ENCODE peak calls at places on chromosomes 12 and 14, in seven cellular contexts. One of them, this sample, is unnamed.

GRCh38 chr12:96908170-96908675 is 1.2 kb downstream of the NEDD1 start:
- DNase-seq in K562: no peak
- DNase-seq in suprapubic skin: no peak
- DNase-seq in sigmoid colon: no peak
- DNase-seq in stomach: no peak
- DNase-seq in endothelial cell of umbilical vein: no peak
- DNase-seq in transverse colon: no peak
- DNase-seq in this sample: no peak

GRCh38 chr14:93009471-93010117 is 86.6 kb downstream of the CHGA start:
- DNase-seq in K562: no peak
- DNase-seq in endothelial cell of umbilical vein: no peak
- DNase-seq in sigmoid colon: peak
- DNase-seq in transverse colon: no peak
- DNase-seq in stomach: no peak
- DNase-seq in suprapubic skin: peak
- DNase-seq in this sample: no peak

GRCh38 chr12:25041006-25041741 is 92.3 kb upstream of the BCAT1 start:
- DNase-seq in suprapubic skin: no peak
- DNase-seq in stomach: no peak
- DNase-seq in K562: no peak
- DNase-seq in sigmoid colon: no peak
- DNase-seq in endothelial cell of umbilical vein: no peak
- DNase-seq in transverse colon: no peak
- DNase-seq in this sample: no peak

GRCh38 chr14:33774161-33774560 is 176.7 kb downstream of the EGLN3 start:
- DNase-seq in endothelial cell of umbilical vein: no peak
- DNase-seq in K562: no peak
- DNase-seq in stomach: no peak
- DNase-seq in sigmoid colon: no peak
- DNase-seq in suprapubic skin: no peak
- DNase-seq in transverse colon: no peak
- DNase-seq in this sample: no peak

GRCh38 chr12:62191747-62192485 is 68.3 kb upstream of the USP15 start:
- DNase-seq in stomach: no peak
- DNase-seq in transverse colon: no peak
- DNase-seq in suprapubic skin: peak
- DNase-seq in K562: no peak
- DNase-seq in endothelial cell of umbilical vein: peak
- DNase-seq in sigmoid colon: peak
- DNase-seq in this sample: no peak

GRCh38 chr14:102922490-102923200 is at the start of gene AMN:
- DNase-seq in K562: peak
- DNase-seq in endothelial cell of umbilical vein: no peak
- DNase-seq in stomach: no peak
- DNase-seq in sigmoid colon: no peak
- DNase-seq in transverse colon: peak
- DNase-seq in suprapubic skin: no peak
- DNase-seq in this sample: no peak

GRCh38 chr12:47686645-47687240 is 19.1 kb downstream of the RPAP3 start:
- DNase-seq in suprapubic skin: no peak
- DNase-seq in endothelial cell of umbilical vein: peak
- DNase-seq in sigmoid colon: no peak
- DNase-seq in stomach: no peak
- DNase-seq in K562: peak
- DNase-seq in transverse colon: no peak
- DNase-seq in this sample: no peak

GRCh38 chr14:69996197-69996596 is 117.0 kb downstream of the SMOC1 start:
- DNase-seq in transverse colon: no peak
- DNase-seq in K562: no peak
- DNase-seq in sigmoid colon: no peak
- DNase-seq in stomach: no peak
- DNase-seq in endothelial cell of umbilical vein: no peak
- DNase-seq in suprapubic skin: no peak
- DNase-seq in this sample: no peak

GRCh38 chr12:5258966-5259365 is 172.9 kb upstream of the NTF3 start:
- DNase-seq in transverse colon: no peak
- DNase-seq in K562: no peak
- DNase-seq in endothelial cell of umbilical vein: no peak
- DNase-seq in sigmoid colon: no peak
- DNase-seq in suprapubic skin: no peak
- DNase-seq in stomach: no peak
- DNase-seq in this sample: no peak

GRCh38 chr14:55386037-55386798 is 25.4 kb downstream of the ATG14 start:
- DNase-seq in sigmoid colon: no peak
- DNase-seq in K562: no peak
- DNase-seq in stomach: no peak
- DNase-seq in transverse colon: peak
- DNase-seq in endothelial cell of umbilical vein: no peak
- DNase-seq in suprapubic skin: no peak
- DNase-seq in this sample: no peak

GRCh38 chr14:43687866-43688265 is 819.2 kb downstream of the FSCB start:
- DNase-seq in sigmoid colon: no peak
- DNase-seq in stomach: no peak
- DNase-seq in endothelial cell of umbilical vein: no peak
- DNase-seq in transverse colon: no peak
- DNase-seq in K562: no peak
- DNase-seq in suprapubic skin: no peak
- DNase-seq in this sample: no peak

GRCh38 chr12:26688344-26688904 is 144.6 kb downstream of the ITPR2 start:
- DNase-seq in stomach: no peak
- DNase-seq in K562: no peak
- DNase-seq in sigmoid colon: no peak
- DNase-seq in transverse colon: no peak
- DNase-seq in endothelial cell of umbilical vein: no peak
- DNase-seq in suprapubic skin: no peak
- DNase-seq in this sample: no peak

GRCh38 chr12:84793558-84794367 is 118.8 kb downstream of the SLC6A15 start:
- DNase-seq in sigmoid colon: no peak
- DNase-seq in transverse colon: no peak
- DNase-seq in stomach: no peak
- DNase-seq in suprapubic skin: no peak
- DNase-seq in endothelial cell of umbilical vein: no peak
- DNase-seq in K562: no peak
- DNase-seq in this sample: no peak

GRCh38 chr12:2532647-2533435 is 261.9 kb upstream of the FKBP4 start:
- DNase-seq in endothelial cell of umbilical vein: no peak
- DNase-seq in suprapubic skin: no peak
- DNase-seq in K562: no peak
- DNase-seq in stomach: no peak
- DNase-seq in sigmoid colon: no peak
- DNase-seq in transverse colon: no peak
- DNase-seq in this sample: no peak

GRCh38 chr12:130589391-130590317 is 126.4 kb downstream of the RIMBP2 start:
- DNase-seq in sigmoid colon: no peak
- DNase-seq in transverse colon: no peak
- DNase-seq in stomach: no peak
- DNase-seq in suprapubic skin: peak
- DNase-seq in endothelial cell of umbilical vein: no peak
- DNase-seq in K562: no peak
- DNase-seq in this sample: no peak

GRCh38 chr12:53550595-53550994 is 43.3 kb upstream of the NPFF start:
- DNase-seq in sigmoid colon: no peak
- DNase-seq in transverse colon: no peak
- DNase-seq in K562: no peak
- DNase-seq in suprapubic skin: no peak
- DNase-seq in stomach: no peak
- DNase-seq in endothelial cell of umbilical vein: no peak
- DNase-seq in this sample: no peak

GRCh38 chr12:41552507-41553047 is 364.5 kb downstream of the PDZRN4 start:
- DNase-seq in sigmoid colon: no peak
- DNase-seq in endothelial cell of umbilical vein: peak
- DNase-seq in K562: no peak
- DNase-seq in transverse colon: no peak
- DNase-seq in suprapubic skin: no peak
- DNase-seq in stomach: no peak
- DNase-seq in this sample: no peak

GRCh38 chr12:105330283-105330937 is at the start of gene C12orf75:
- DNase-seq in transverse colon: peak
- DNase-seq in sigmoid colon: peak
- DNase-seq in stomach: peak
- DNase-seq in suprapubic skin: peak
- DNase-seq in endothelial cell of umbilical vein: peak
- DNase-seq in K562: peak
- DNase-seq in this sample: no peak

GRCh38 chr12:46494424-46494823 is 121.9 kb upstream of the SLC38A2 start:
- DNase-seq in suprapubic skin: no peak
- DNase-seq in endothelial cell of umbilical vein: peak
- DNase-seq in stomach: no peak
- DNase-seq in K562: no peak
- DNase-seq in sigmoid colon: no peak
- DNase-seq in transverse colon: no peak
- DNase-seq in this sample: no peak

GRCh38 chr14:58772814-58773620 is 135.3 kb downstream of the DACT1 start:
- DNase-seq in K562: no peak
- DNase-seq in sigmoid colon: no peak
- DNase-seq in transverse colon: no peak
- DNase-seq in stomach: no peak
- DNase-seq in suprapubic skin: no peak
- DNase-seq in endothelial cell of umbilical vein: no peak
- DNase-seq in this sample: no peak

GRCh38 chr12:93970892-93971688 is 177.3 kb upstream of the PLXNC1 start:
- DNase-seq in sigmoid colon: no peak
- DNase-seq in endothelial cell of umbilical vein: no peak
- DNase-seq in transverse colon: no peak
- DNase-seq in K562: no peak
- DNase-seq in stomach: no peak
- DNase-seq in suprapubic skin: no peak
- DNase-seq in this sample: no peak

GRCh38 chr14:63897706-63898105 is 44.9 kb downstream of the SYNE2 start:
- DNase-seq in K562: no peak
- DNase-seq in transverse colon: no peak
- DNase-seq in endothelial cell of umbilical vein: no peak
- DNase-seq in stomach: no peak
- DNase-seq in sigmoid colon: no peak
- DNase-seq in suprapubic skin: no peak
- DNase-seq in this sample: no peak

GRCh38 chr14:31197671-31198070 is 9.9 kb downstream of the HECTD1 start:
- DNase-seq in suprapubic skin: no peak
- DNase-seq in stomach: no peak
- DNase-seq in transverse colon: no peak
- DNase-seq in endothelial cell of umbilical vein: no peak
- DNase-seq in K562: no peak
- DNase-seq in sigmoid colon: no peak
- DNase-seq in this sample: no peak

GRCh38 chr12:92581579-92581978 is 121.2 kb upstream of the PLEKHG7 start:
- DNase-seq in stomach: no peak
- DNase-seq in suprapubic skin: no peak
- DNase-seq in sigmoid colon: no peak
- DNase-seq in K562: no peak
- DNase-seq in transverse colon: no peak
- DNase-seq in endothelial cell of umbilical vein: no peak
- DNase-seq in this sample: no peak

GRCh38 chr14:57526942-57527341 is 33.3 kb upstream of the CCDC198 start:
- DNase-seq in suprapubic skin: no peak
- DNase-seq in sigmoid colon: no peak
- DNase-seq in transverse colon: no peak
- DNase-seq in K562: no peak
- DNase-seq in endothelial cell of umbilical vein: no peak
- DNase-seq in stomach: no peak
- DNase-seq in this sample: no peak
- TF ChIP-seq CTCF in suprapubic skin: no peak
- TF ChIP-seq CTCF in sigmoid colon: no peak
- TF ChIP-seq CTCF in transverse colon: no peak
- TF ChIP-seq CTCF in K562: no peak
- TF ChIP-seq CTCF in endothelial cell of umbilical vein: no peak
- TF ChIP-seq CTCF in stomach: no peak
- TF ChIP-seq CTCF in this sample: no peak

DNA sequence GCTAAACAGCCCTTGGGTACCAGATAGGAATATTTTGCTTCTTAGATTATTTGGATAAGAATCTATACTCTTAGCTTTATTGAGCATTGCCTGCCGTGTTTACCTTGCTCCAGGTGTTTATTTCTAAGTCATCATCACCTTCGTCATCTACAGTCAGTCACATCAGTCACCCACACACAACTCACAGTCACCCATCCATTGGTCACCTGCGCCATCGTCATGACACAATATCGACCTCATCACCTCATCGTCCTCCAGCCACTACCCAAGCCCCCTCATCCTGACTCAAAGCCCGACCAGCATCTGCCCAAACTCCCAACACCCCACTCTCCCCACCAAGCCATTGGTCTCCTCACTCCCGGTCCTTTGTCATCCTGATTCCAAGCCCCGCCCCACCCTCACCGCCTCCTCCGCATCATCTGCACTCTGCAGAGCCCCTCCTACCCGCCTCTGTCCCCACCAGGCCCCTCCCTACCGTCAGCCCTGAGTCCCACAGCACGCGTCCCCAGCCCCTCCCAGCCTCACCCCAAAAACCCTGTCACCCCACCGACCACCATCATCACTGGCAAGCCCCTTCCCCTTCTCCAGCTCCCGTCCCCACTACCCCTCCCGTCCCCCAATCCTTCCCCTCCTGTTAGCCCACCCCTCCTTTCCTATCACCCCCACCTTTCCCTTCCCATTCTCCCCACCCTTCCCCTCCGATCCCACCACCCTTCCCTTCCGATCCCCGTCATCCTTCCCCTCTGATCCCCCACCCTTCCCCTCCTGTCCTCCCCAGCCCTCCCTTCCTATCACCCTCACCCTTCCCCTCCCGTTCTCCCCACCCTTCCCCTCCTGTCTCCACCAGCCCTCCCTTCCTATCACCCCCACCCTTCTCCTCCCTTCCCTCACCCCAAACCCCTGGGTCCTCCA is 9.8 kb downstream of the DLK1 start:
- DNase-seq in suprapubic skin: peak
- DNase-seq in K562: peak
- DNase-seq in transverse colon: no peak
- DNase-seq in stomach: no peak
- DNase-seq in sigmoid colon: peak
- DNase-seq in endothelial cell of umbilical vein: no peak
- DNase-seq in this sample: no peak
- TF ChIP-seq POLR2AphosphoS5 in suprapubic skin: no peak
- TF ChIP-seq POLR2AphosphoS5 in K562: no peak
- TF ChIP-seq POLR2AphosphoS5 in transverse colon: no peak
- TF ChIP-seq POLR2AphosphoS5 in stomach: no peak
- TF ChIP-seq POLR2AphosphoS5 in sigmoid colon: no peak
- TF ChIP-seq POLR2AphosphoS5 in endothelial cell of umbilical vein: no peak
- TF ChIP-seq POLR2AphosphoS5 in this sample: no peak

GRCh38 chr12:78584695-78585094 is 279.9 kb upstream of the SYT1 start:
- DNase-seq in transverse colon: no peak
- DNase-seq in sigmoid colon: no peak
- DNase-seq in K562: no peak
- DNase-seq in stomach: no peak
- DNase-seq in suprapubic skin: no peak
- DNase-seq in endothelial cell of umbilical vein: no peak
- DNase-seq in this sample: no peak
- TF ChIP-seq CTCF in transverse colon: no peak
- TF ChIP-seq CTCF in sigmoid colon: no peak
- TF ChIP-seq CTCF in K562: no peak
- TF ChIP-seq CTCF in stomach: no peak
- TF ChIP-seq CTCF in suprapubic skin: no peak
- TF ChIP-seq CTCF in endothelial cell of umbilical vein: no peak
- TF ChIP-seq CTCF in this sample: no peak

GRCh38 chr12:120529641-120530314 is 820 bp upstream of the COQ5 start:
- DNase-seq in stomach: peak
- DNase-seq in transverse colon: peak
- DNase-seq in sigmoid colon: no peak
- DNase-seq in K562: no peak
- DNase-seq in endothelial cell of umbilical vein: peak
- DNase-seq in suprapubic skin: no peak
- DNase-seq in this sample: no peak
- TF ChIP-seq POLR2AphosphoS5 in stomach: peak
- TF ChIP-seq POLR2AphosphoS5 in transverse colon: no peak
- TF ChIP-seq POLR2AphosphoS5 in sigmoid colon: peak
- TF ChIP-seq POLR2AphosphoS5 in K562: no peak
- TF ChIP-seq POLR2AphosphoS5 in endothelial cell of umbilical vein: no peak
- TF ChIP-seq POLR2AphosphoS5 in suprapubic skin: no peak
- TF ChIP-seq POLR2AphosphoS5 in this sample: no peak

GRCh38 chr12:131912526-131913274 is 16.4 kb upstream of the PUS1 start:
- DNase-seq in suprapubic skin: no peak
- DNase-seq in endothelial cell of umbilical vein: peak
- DNase-seq in transverse colon: peak
- DNase-seq in stomach: peak
- DNase-seq in K562: no peak
- DNase-seq in sigmoid colon: peak
- DNase-seq in this sample: no peak
- TF ChIP-seq CTCF in suprapubic skin: no peak
- TF ChIP-seq CTCF in endothelial cell of umbilical vein: no peak
- TF ChIP-seq CTCF in transverse colon: no peak
- TF ChIP-seq CTCF in stomach: no peak
- TF ChIP-seq CTCF in K562: peak
- TF ChIP-seq CTCF in sigmoid colon: no peak
- TF ChIP-seq CTCF in this sample: no peak

This sample was measured in vagina.